ENCODE peak calls at places on chromosomes 13 and 19, in six cellular contexts. V is DMS 273 treated with DMSO at 0.1 percent for 48 hours; Y is stimulated activated CD4-positive, alpha-beta T cell treated with anti-CD3 and anti-CD28 coated beads, Interleukin-15, amount 100 ng/mL, for 1 hour; E is heart right ventricle; N is ACHN; P is AG04450. X is an unnamed sample.

GRCh38 chr19:19663292-19664120 is at the start of gene ATP13A1:
- DNase-seq in P (peak), E (peak), V (peak), Y (peak), N (peak), X (peak)

GRCh38 chr13:59356607-59357006 is 807.1 kb downstream of the DIAPH3 start:
- DNase-seq in E (peak), N (no peak), Y (no peak), V (peak), P (peak), X (no peak)

GRCh38 chr13:98856983-98857382 is 104.5 kb upstream of the SLC15A1 start:
- DNase-seq in E (no peak), P (no peak), N (no peak), V (no peak), Y (no peak), X (no peak)

GRCh38 chr19:12993562-12993961 is 1.7 kb upstream of the NFIX start:
- DNase-seq in N (no peak), Y (no peak), P (no peak), V (no peak), E (no peak), X (no peak)

GRCh38 chr13:28494537-28494860 is 429 bp downstream of the FLT1 start:
- DNase-seq in Y (no peak), E (no peak), P (no peak), V (no peak), N (no peak), X (no peak)

GRCh38 chr13:45889582-45890243 is 38.2 kb upstream of the SIAH3 start:
- DNase-seq in E (no peak), V (no peak), Y (no peak), N (no peak), P (no peak), X (no peak)

GRCh38 chr13:52034616-52035226 is 10.2 kb downstream of the UTP14C start:
- DNase-seq in V (no peak), Y (no peak), P (no peak), E (no peak), N (no peak), X (no peak)

GRCh38 chr13:46490129-46490528 is 62.8 kb upstream of the LRCH1 start:
- DNase-seq in P (no peak), N (no peak), Y (no peak), V (no peak), E (no peak), X (no peak)

GRCh38 chr19:13329766-13330165 is 176.5 kb downstream of the CACNA1A start:
- DNase-seq in P (no peak), Y (no peak), V (no peak), N (peak), E (no peak), X (peak)

GRCh38 chr13:25648996-25649633 is 277.3 kb downstream of the ATP8A2 start:
- DNase-seq in E (no peak), Y (no peak), N (no peak), P (no peak), V (no peak), X (no peak)

GRCh38 chr13:20336761-20337160 is 104.6 kb upstream of the GJB6 start:
- DNase-seq in V (no peak), Y (no peak), E (no peak), P (no peak), N (no peak), X (no peak)

GRCh38 chr19:52917531-52917930 is 5.7 kb downstream of the ZNF888 start:
- DNase-seq in V (no peak), E (no peak), Y (no peak), N (no peak), P (no peak), X (no peak)

GRCh38 chr13:59176775-59177174 is 987.0 kb downstream of the DIAPH3 start:
- DNase-seq in E (no peak), Y (no peak), V (no peak), P (no peak), N (peak), X (no peak)

GRCh38 chr19:47037766-47038165 is 10.7 kb downstream of the TMEM160 start:
- DNase-seq in Y (no peak), P (no peak), V (no peak), N (no peak), E (no peak), X (no peak)

GRCh38 chr19:4447327-4448146 is 10.1 kb downstream of the UBXN6 start:
- DNase-seq in N (no peak), E (no peak), Y (no peak), V (no peak), P (no peak), X (no peak)

GRCh38 chr19:49335071-49335783 is at the start of gene CD37:
- DNase-seq in V (no peak), P (no peak), Y (no peak), N (no peak), E (no peak), X (no peak)

GRCh38 chr19:15937771-15938170 is 3.4 kb upstream of the CYP4F11 start:
- DNase-seq in Y (no peak), P (no peak), V (no peak), E (no peak), N (no peak), X (no peak)

GRCh38 chr19:38055040-38055439 is 148.0 kb downstream of the SIPA1L3 start:
- DNase-seq in Y (no peak), V (peak), N (no peak), E (no peak), P (no peak), X (no peak)

GRCh38 chr13:101303512-101303911 is 112.8 kb downstream of the NALCN start:
- DNase-seq in V (no peak), Y (no peak), N (no peak), E (no peak), P (no peak), X (no peak)

GRCh38 chr19:457636-458035 is 3.2 kb downstream of the SHC2 start:
- DNase-seq in V (no peak), N (no peak), Y (no peak), E (no peak), P (no peak), X (no peak)

GRCh38 chr19:13978306-13978705 is 26.0 kb downstream of the DCAF15 start:
- DNase-seq in E (peak), N (no peak), Y (no peak), V (no peak), P (no peak), X (no peak)

GRCh38 chr13:33678906-33679657 is 138.9 kb upstream of the RFC3 start:
- DNase-seq in E (peak), V (no peak), Y (peak), P (no peak), N (peak), X (peak)

GRCh38 chr19:57269515-57270250 is 10.6 kb upstream of the ZNF460 start:
- DNase-seq in V (no peak), P (peak), E (no peak), N (no peak), Y (no peak), X (peak)

GRCh38 chr19:50549059-50549926 is 18.9 kb downstream of the LRRC4B start:
- DNase-seq in N (no peak), P (no peak), Y (no peak), E (no peak), V (no peak), X (no peak)

GRCh38 chr13:51590966-51591627 is 6.8 kb downstream of the WDFY2 start:
- DNase-seq in P (peak), E (no peak), Y (no peak), N (peak), V (peak), X (no peak)

GRCh38 chr19:41910992-41911888 is 17.0 kb downstream of the ERFL start:
- DNase-seq in N (no peak), Y (no peak), E (no peak), V (no peak), P (no peak), X (no peak)

GRCh38 chr13:40255551-40255950 is 410.9 kb downstream of the FOXO1 start:
- DNase-seq in P (no peak), Y (no peak), V (no peak), N (no peak), E (no peak), X (no peak)

GRCh38 chr19:51607077-51607476 is 23.1 kb downstream of the SIGLEC5 start:
- DNase-seq in Y (no peak), N (no peak), P (no peak), V (no peak), E (no peak), X (no peak)

GRCh38 chr19:41937525-41937924 is 9.3 kb upstream of the ERFL start:
- DNase-seq in Y (no peak), N (no peak), P (no peak), E (no peak), V (no peak), X (no peak)

GRCh38 chr19:32718286-32718685 is 1.3 kb upstream of the TDRD12 start:
- DNase-seq in E (no peak), P (no peak), Y (no peak), V (no peak), N (no peak), X (no peak)

GRCh38 chr19:44604241-44604640 is 9.1 kb upstream of the IGSF23 start:
- DNase-seq in V (no peak), E (no peak), P (no peak), N (no peak), Y (no peak), X (no peak)

GRCh38 chr19:47757617-47758432 is 12.5 kb downstream of the NOP53 start:
- DNase-seq in N (no peak), P (no peak), Y (no peak), E (no peak), V (no peak), X (no peak)

GRCh38 chr13:50198508-50198907 is 183.3 kb downstream of the KCNRG start:
- DNase-seq in N (no peak), P (no peak), Y (no peak), E (no peak), V (no peak), X (no peak)

GRCh38 chr13:23407996-23408395 is 25.5 kb downstream of the SACS start:
- DNase-seq in E (no peak), Y (no peak), N (no peak), V (no peak), P (no peak), X (no peak)

GRCh38 chr19:39438270-39438934 is 2.7 kb upstream of the RPS16 start:
- DNase-seq in E (no peak), V (no peak), P (no peak), Y (no peak), N (peak), X (no peak)

X was measured in Caki2.